ENCODE peak calls at places on chromosomes 13 and 19, in five cellular contexts. One of them, this sample, is unnamed.

GRCh38 chr13:25429466-25429865 is 57.7 kb downstream of the ATP8A2 start:
- DNase-seq in endothelial cell of umbilical vein: no peak
- DNase-seq in psoas muscle: no peak
- DNase-seq in RWPE1: no peak
- DNase-seq in colonic mucosa: no peak
- DNase-seq in this sample: no peak

GRCh38 chr19:4425531-4425930 is 23.1 kb downstream of the CHAF1A start:
- DNase-seq in RWPE1: no peak
- DNase-seq in endothelial cell of umbilical vein: no peak
- DNase-seq in colonic mucosa: no peak
- DNase-seq in psoas muscle: no peak
- DNase-seq in this sample: no peak

GRCh38 chr13:46181799-46182490 is at the start of gene LCP1:
- DNase-seq in endothelial cell of umbilical vein: no peak
- DNase-seq in colonic mucosa: peak; percentile 41
- DNase-seq in psoas muscle: no peak
- DNase-seq in RWPE1: no peak
- DNase-seq in this sample: peak; percentile 61

GRCh38 chr13:110157718-110158117 is 149.2 kb downstream of the COL4A1 start:
- DNase-seq in RWPE1: no peak
- DNase-seq in endothelial cell of umbilical vein: peak; percentile 5
- DNase-seq in psoas muscle: no peak
- DNase-seq in colonic mucosa: no peak
- DNase-seq in this sample: no peak

GRCh38 chr19:16938211-16938610 is 49.4 kb downstream of the F2RL3 start:
- DNase-seq in RWPE1: no peak
- DNase-seq in psoas muscle: no peak
- DNase-seq in endothelial cell of umbilical vein: no peak
- DNase-seq in colonic mucosa: no peak
- DNase-seq in this sample: no peak

GRCh38 chr13:32752997-32753606 is 166.8 kb downstream of the PDS5B start:
- DNase-seq in colonic mucosa: no peak
- DNase-seq in psoas muscle: no peak
- DNase-seq in endothelial cell of umbilical vein: no peak
- DNase-seq in RWPE1: no peak
- DNase-seq in this sample: no peak

GRCh38 chr19:11767633-11768133 is 883 bp downstream of the ZNF441 start:
- DNase-seq in RWPE1: peak; percentile 13
- DNase-seq in endothelial cell of umbilical vein: peak; percentile 21
- DNase-seq in psoas muscle: peak; percentile 21
- DNase-seq in colonic mucosa: peak; percentile 73
- DNase-seq in this sample: peak; percentile 51

GRCh38 chr13:44617648-44618047 is 41.5 kb upstream of the TSC22D1 start:
- DNase-seq in colonic mucosa: no peak
- DNase-seq in RWPE1: no peak
- DNase-seq in psoas muscle: no peak
- DNase-seq in endothelial cell of umbilical vein: no peak
- DNase-seq in this sample: no peak

GRCh38 chr13:34695063-34695462 is 247.0 kb upstream of the NBEA start:
- DNase-seq in psoas muscle: no peak
- DNase-seq in endothelial cell of umbilical vein: no peak
- DNase-seq in RWPE1: no peak
- DNase-seq in colonic mucosa: no peak
- DNase-seq in this sample: no peak

GRCh38 chr19:56333506-56333905 is 18.9 kb upstream of the ZSCAN5A start:
- DNase-seq in RWPE1: peak; percentile 38
- DNase-seq in colonic mucosa: peak; percentile 60
- DNase-seq in endothelial cell of umbilical vein: peak; percentile 69
- DNase-seq in psoas muscle: no peak
- DNase-seq in this sample: peak; percentile 64

GRCh38 chr13:111046590-111047141 is 68.4 kb upstream of the ARHGEF7 start:
- DNase-seq in psoas muscle: peak; percentile 64
- DNase-seq in endothelial cell of umbilical vein: no peak
- DNase-seq in RWPE1: no peak
- DNase-seq in colonic mucosa: no peak
- DNase-seq in this sample: peak; percentile 72

GRCh38 chr19:49890349-49891311 is 6.1 kb downstream of the IL4I1 start:
- DNase-seq in RWPE1: peak; percentile 74
- DNase-seq in colonic mucosa: peak; percentile 69
- DNase-seq in psoas muscle: no peak
- DNase-seq in endothelial cell of umbilical vein: no peak
- DNase-seq in this sample: peak; percentile 87

GRCh38 chr13:104253063-104253680 is 1187.0 kb upstream of the SLC10A2 start:
- DNase-seq in RWPE1: no peak
- DNase-seq in colonic mucosa: no peak
- DNase-seq in endothelial cell of umbilical vein: peak; percentile 54
- DNase-seq in psoas muscle: no peak
- DNase-seq in this sample: no peak

GRCh38 chr13:40060318-40061007 is 405.0 kb downstream of the COG6 start:
- DNase-seq in psoas muscle: peak; percentile 55
- DNase-seq in endothelial cell of umbilical vein: no peak
- DNase-seq in colonic mucosa: no peak
- DNase-seq in RWPE1: peak; percentile 89
- DNase-seq in this sample: peak; percentile 29

GRCh38 chr13:53206455-53206854 is 177.8 kb downstream of the OLFM4 start:
- DNase-seq in endothelial cell of umbilical vein: no peak
- DNase-seq in RWPE1: peak; percentile 29
- DNase-seq in colonic mucosa: no peak
- DNase-seq in psoas muscle: no peak
- DNase-seq in this sample: no peak
- TF ChIP-seq CTCF in endothelial cell of umbilical vein: peak; percentile 2
- TF ChIP-seq CTCF in RWPE1: peak; percentile 31
- TF ChIP-seq CTCF in colonic mucosa: peak; percentile 24
- TF ChIP-seq CTCF in psoas muscle: no peak
- TF ChIP-seq CTCF in this sample: peak; percentile 29

GRCh38 chr13:91078093-91078679 is 269.3 kb upstream of the MIR17HG start:
- DNase-seq in RWPE1: no peak
- DNase-seq in colonic mucosa: no peak
- DNase-seq in endothelial cell of umbilical vein: peak; percentile 5
- DNase-seq in psoas muscle: no peak
- DNase-seq in this sample: peak; percentile 12
- TF ChIP-seq CTCF in RWPE1: peak; percentile 47
- TF ChIP-seq CTCF in colonic mucosa: no peak
- TF ChIP-seq CTCF in endothelial cell of umbilical vein: no peak
- TF ChIP-seq CTCF in psoas muscle: peak; percentile 4
- TF ChIP-seq CTCF in this sample: peak; percentile 36

GRCh38 chr19:3275068-3275582 is 50.7 kb downstream of the CELF5 start:
- DNase-seq in psoas muscle: no peak
- DNase-seq in colonic mucosa: no peak
- DNase-seq in RWPE1: no peak
- DNase-seq in endothelial cell of umbilical vein: no peak
- DNase-seq in this sample: peak; percentile 81

GRCh38 chr19:3274245-3275067 is 50.0 kb downstream of the CELF5 start:
- DNase-seq in colonic mucosa: no peak
- DNase-seq in psoas muscle: no peak
- DNase-seq in endothelial cell of umbilical vein: no peak
- DNase-seq in RWPE1: no peak
- DNase-seq in this sample: no peak

GRCh38 chr19:3275583-3276340 is 51.3 kb downstream of the CELF5 start:
- DNase-seq in colonic mucosa: peak; percentile 94
- DNase-seq in RWPE1: peak; percentile 98
- DNase-seq in psoas muscle: peak; percentile 48
- DNase-seq in endothelial cell of umbilical vein: peak; percentile 44
- DNase-seq in this sample: peak; percentile 99

GRCh38 chr19:3277649-3278048 is 53.2 kb downstream of the CELF5 start:
- DNase-seq in psoas muscle: no peak
- DNase-seq in RWPE1: no peak
- DNase-seq in colonic mucosa: no peak
- DNase-seq in endothelial cell of umbilical vein: no peak
- DNase-seq in this sample: no peak

DNA sequence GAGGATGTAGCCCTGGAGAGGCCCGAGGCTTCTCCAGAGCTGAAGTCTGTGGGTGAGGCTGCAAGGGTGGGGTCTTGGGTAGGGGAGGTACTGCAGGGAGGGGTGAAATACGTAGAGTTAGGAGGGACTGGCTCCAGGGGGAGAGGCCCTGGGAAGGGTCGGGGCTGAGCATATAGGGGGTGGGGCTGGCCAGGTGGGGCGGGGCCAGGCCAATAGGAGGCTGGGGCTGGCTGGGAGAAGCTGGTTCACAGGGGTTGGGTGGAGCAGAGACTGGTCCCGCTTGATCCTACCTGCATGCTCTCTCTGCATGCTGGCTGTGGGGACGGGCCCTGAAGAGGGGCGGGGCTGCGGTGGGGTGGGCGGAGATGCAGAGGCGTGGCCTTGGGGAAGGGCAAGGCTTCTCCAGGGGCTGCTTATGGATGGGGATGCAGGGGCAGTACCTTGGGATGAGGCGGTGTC is 51.9 kb downstream of the CELF5 start:
- DNase-seq in RWPE1: peak; percentile 77
- DNase-seq in psoas muscle: no peak
- DNase-seq in endothelial cell of umbilical vein: no peak
- DNase-seq in colonic mucosa: peak; percentile 78
- DNase-seq in this sample: peak; percentile 70
- TF ChIP-seq CTCF in RWPE1: no peak
- TF ChIP-seq CTCF in psoas muscle: no peak
- TF ChIP-seq CTCF in endothelial cell of umbilical vein: no peak
- TF ChIP-seq CTCF in colonic mucosa: no peak
- TF ChIP-seq CTCF in this sample: no peak

DNA sequence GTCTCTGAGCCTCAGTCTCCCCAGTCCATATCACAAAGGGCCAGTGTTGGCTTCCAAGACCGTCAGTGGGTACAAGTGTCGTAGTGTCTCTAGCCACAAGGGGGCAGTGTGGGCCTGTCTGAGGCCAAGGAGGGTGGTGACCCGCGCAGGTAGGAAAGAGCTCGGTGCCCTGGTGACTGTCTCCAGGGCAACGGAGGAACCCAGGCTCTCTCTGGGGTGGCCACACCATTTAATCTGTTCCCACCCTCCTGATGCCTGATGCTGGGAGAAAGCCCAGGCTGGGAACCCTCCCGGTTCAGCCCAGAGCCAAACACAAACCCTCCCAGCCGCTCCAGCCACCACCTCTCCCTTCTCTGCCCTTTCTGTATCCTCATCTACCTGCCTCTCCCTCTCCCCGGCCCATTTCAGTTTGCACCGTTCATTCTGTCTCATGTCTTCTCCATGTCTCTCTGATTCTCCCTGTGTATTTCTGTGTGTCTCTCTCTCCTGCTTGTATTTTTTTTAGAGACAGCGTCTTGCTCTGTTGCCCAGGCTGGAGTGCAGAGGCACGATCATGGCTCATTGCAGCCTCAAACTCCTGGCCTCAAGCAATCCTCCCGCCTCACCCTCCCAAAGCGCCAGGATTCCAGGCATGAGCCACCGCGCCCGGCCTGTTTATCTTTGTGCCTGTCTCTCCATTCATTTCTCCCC is 17.5 kb upstream of the MEIS3 start:
- DNase-seq in colonic mucosa: peak; percentile 82
- DNase-seq in endothelial cell of umbilical vein: peak; percentile 55
- DNase-seq in RWPE1: peak; percentile 68
- DNase-seq in psoas muscle: peak; percentile 77
- DNase-seq in this sample: peak; percentile 85
- TF ChIP-seq CTCF in colonic mucosa: peak; percentile 82
- TF ChIP-seq CTCF in endothelial cell of umbilical vein: peak; percentile 88
- TF ChIP-seq CTCF in RWPE1: peak; percentile 87
- TF ChIP-seq CTCF in psoas muscle: peak; percentile 90
- TF ChIP-seq CTCF in this sample: peak; percentile 91

DNA sequence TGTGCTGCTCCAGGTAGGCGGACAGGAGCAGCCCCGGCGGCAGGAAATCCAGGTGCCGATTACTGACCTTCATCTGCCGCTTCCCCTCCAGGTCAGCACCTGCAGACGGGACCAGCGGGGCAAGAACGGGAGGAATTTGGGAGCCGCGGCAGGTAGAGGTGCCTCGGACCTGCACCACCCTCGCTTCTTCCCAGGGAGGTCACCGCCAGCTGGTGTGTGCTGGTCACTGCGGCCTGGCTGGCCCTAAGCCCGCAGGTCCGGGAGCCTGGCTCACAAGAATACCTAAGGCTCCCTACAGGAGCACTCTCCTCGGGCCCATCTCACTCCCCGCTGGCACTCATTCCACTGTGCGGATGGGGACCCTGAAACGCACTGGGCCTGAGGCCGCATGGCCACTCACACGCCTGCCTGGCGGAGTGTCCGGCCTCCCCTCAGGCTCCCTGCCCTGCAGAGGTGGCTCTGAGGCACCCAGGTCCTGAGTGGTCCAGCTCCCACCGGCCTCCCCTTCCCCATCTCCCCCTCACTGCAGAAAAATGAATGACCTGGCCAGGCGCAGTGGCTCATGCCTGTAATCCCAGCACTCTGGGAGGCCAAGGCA is 4.3 kb downstream of the RNU6-9 start:
- DNase-seq in colonic mucosa: no peak
- DNase-seq in RWPE1: no peak
- DNase-seq in psoas muscle: peak; percentile 11
- DNase-seq in endothelial cell of umbilical vein: no peak
- DNase-seq in this sample: no peak
- TF ChIP-seq CTCF in colonic mucosa: no peak
- TF ChIP-seq CTCF in RWPE1: no peak
- TF ChIP-seq CTCF in psoas muscle: no peak
- TF ChIP-seq CTCF in endothelial cell of umbilical vein: peak; percentile 15
- TF ChIP-seq CTCF in this sample: no peak

DNA sequence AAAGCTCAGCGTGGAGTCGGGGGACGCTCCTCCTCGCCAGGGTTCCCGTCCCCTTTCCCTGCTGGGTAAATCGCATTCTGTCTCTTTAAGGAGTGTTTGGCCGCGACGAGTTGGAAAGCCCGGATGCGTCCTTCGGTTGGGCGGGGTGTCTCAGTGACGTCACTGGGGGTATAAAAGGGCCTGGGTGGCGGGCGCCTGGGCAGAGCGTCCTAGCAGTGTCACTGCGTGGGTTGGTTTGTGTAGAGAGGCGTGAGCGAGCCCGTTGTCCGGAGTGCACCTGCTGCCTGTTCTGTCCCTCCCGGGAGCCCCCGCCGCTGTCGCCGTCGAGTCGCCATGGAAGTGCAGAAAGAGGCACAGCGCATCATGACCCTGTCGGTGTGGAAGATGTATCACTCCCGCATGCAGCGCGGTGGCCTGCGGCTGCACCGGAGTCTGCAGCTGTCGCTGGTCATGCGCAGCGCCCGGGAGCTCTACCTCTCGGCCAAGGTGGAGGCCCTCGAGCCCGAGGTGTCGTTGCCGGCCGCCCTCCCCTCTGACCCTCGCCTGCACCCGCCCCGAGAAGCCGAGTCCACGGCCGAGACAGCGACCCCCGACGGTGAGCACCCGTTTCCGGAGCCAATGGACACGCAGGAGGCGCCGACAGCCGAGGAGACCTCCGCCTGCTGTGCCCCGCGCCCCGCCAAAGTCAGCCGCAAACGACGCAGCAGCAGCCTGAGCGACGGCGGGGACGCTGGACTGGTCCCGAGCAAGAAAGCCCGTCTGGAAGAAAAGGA is 2.8 kb downstream of the IER2 start:
- DNase-seq in colonic mucosa: peak; percentile 99
- DNase-seq in endothelial cell of umbilical vein: peak; percentile 94
- DNase-seq in RWPE1: peak; percentile 94
- DNase-seq in psoas muscle: peak; percentile 93
- DNase-seq in this sample: peak; percentile 95
- TF ChIP-seq CTCF in colonic mucosa: no peak
- TF ChIP-seq CTCF in endothelial cell of umbilical vein: peak; percentile 17
- TF ChIP-seq CTCF in RWPE1: peak; percentile 49
- TF ChIP-seq CTCF in psoas muscle: no peak
- TF ChIP-seq CTCF in this sample: peak; percentile 42